ENCODE peak calls at places on chromosomes 4 and X, in four cellular contexts. F is memory B cell, P is GM19239, B is neural progenitor cell. R is an unnamed sample.
A peak's percentile ranks its signal among the peaks of the same experiment; 100 is the strongest.

GRCh38 chrX:102867254-102867653 is 69.8 kb upstream of the RAB40AL start:
- DNase-seq in F (no peak), P (no peak), B (no peak), R (no peak)

GRCh38 chr4:181731900-181732299 is 511.3 kb upstream of the TENM3 start:
- DNase-seq in F (no peak), P (no peak), B (no peak), R (no peak)

GRCh38 chr4:151322565-151322964 is 2.8 kb downstream of the SH3D19 start:
- DNase-seq in F (no peak), P (no peak), B (no peak), R (peak; percentile 32)

GRCh38 chr4:93199492-93199891 is 629.1 kb upstream of the ATOH1 start:
- DNase-seq in F (no peak), P (no peak), B (peak; percentile 73), R (peak; percentile 58)

GRCh38 chr4:150609131-150609530 is 27.2 kb downstream of the MAB21L2 start:
- DNase-seq in F (no peak), P (no peak), B (no peak), R (peak; percentile 31)

GRCh38 chr4:139851133-139851532 is 185.5 kb downstream of the MGST2 start:
- DNase-seq in F (no peak), P (no peak), B (no peak), R (no peak)

GRCh38 chr4:94214703-94215360 is 7.2 kb downstream of the SMARCAD1 start:
- DNase-seq in F (no peak), P (no peak), B (no peak), R (no peak)

GRCh38 chrX:128975716-128976115 is 547.6 kb downstream of the SMARCA1 start:
- DNase-seq in F (no peak), P (no peak), B (peak; percentile 68), R (peak; percentile 31)

GRCh38 chrX:69195197-69195596 is 29.9 kb upstream of the PJA1 start:
- DNase-seq in F (no peak), P (no peak), B (no peak), R (no peak)

GRCh38 chr4:153079824-153080486 is 124.3 kb upstream of the TRIM2 start:
- DNase-seq in F (no peak), P (no peak), B (no peak), R (no peak)

GRCh38 chrX:28127662-28128061 is 146.4 kb upstream of the DCAF8L1 start:
- DNase-seq in F (no peak), P (no peak), B (no peak), R (no peak)

GRCh38 chrX:28847423-28847822 is 260.2 kb downstream of the IL1RAPL1 start:
- DNase-seq in F (no peak), P (no peak), B (no peak), R (peak; percentile 94)

GRCh38 chr4:177131736-177132135 is 177.9 kb upstream of the NEIL3 start:
- DNase-seq in F (no peak), P (no peak), B (no peak), R (no peak)

GRCh38 chrX:55488559-55489314 is 911 bp downstream of the USP51 start:
- DNase-seq in F (peak; percentile 55), P (peak; percentile 23), B (peak; percentile 62), R (peak; percentile 78)

GRCh38 chr4:100042235-100042634 is 92.2 kb upstream of the H2AZ1 start:
- DNase-seq in F (no peak), P (no peak), B (no peak), R (no peak)

GRCh38 chr4:114558446-114559020 is 40.1 kb upstream of the UGT8 start:
- DNase-seq in F (no peak), P (no peak), B (peak; percentile 18), R (no peak)

GRCh38 chrX:125404667-125405160 is 85.0 kb downstream of the TEX13C start:
- DNase-seq in F (no peak), P (no peak), B (no peak), R (no peak)

GRCh38 chr4:127048371-127049085 is 584.2 kb upstream of the INTU start:
- DNase-seq in F (no peak), P (no peak), B (peak; percentile 8), R (no peak)

GRCh38 chr4:139077567-139078355 is 62.2 kb downstream of the NOCT start:
- DNase-seq in F (no peak), P (no peak), B (no peak), R (no peak)

GRCh38 chr4:118905546-118905945 is 16.9 kb downstream of the SYNPO2 start:
- DNase-seq in F (no peak), P (no peak), B (no peak), R (no peak)

GRCh38 chrX:69179380-69179911 is 14.2 kb upstream of the PJA1 start:
- DNase-seq in F (no peak), P (no peak), B (peak; percentile 84), R (no peak)

GRCh38 chr4:25160714-25161598 is 707 bp upstream of the SEPSECS start:
- DNase-seq in F (no peak), P (no peak), B (no peak), R (no peak)

GRCh38 chrX:15854080-15854655 is 445 bp downstream of the AP1S2 start:
- DNase-seq in F (peak; percentile 37), P (peak; percentile 5), B (peak; percentile 93), R (no peak)

GRCh38 chrX:98111684-98112083 is 1228.0 kb downstream of the RPA4 start:
- DNase-seq in F (no peak), P (no peak), B (no peak), R (no peak)

GRCh38 chr4:182143822-182144620 is 99.2 kb upstream of the TENM3 start:
- DNase-seq in F (no peak), P (no peak), B (peak; percentile 88), R (no peak)

GRCh38 chr4:77861500-77861899 is 1.1 kb upstream of the MRPL1 start:
- DNase-seq in F (no peak), P (no peak), B (no peak), R (peak; percentile 23)

GRCh38 chr4:15001248-15001824 is 945 bp upstream of the CPEB2 start:
- DNase-seq in F (peak; percentile 44), P (peak; percentile 20), B (peak; percentile 73), R (peak; percentile 84)

GRCh38 chr4:86452323-86452995 is 92.6 kb upstream of the MAPK10 start:
- DNase-seq in F (no peak), P (no peak), B (no peak), R (no peak)

GRCh38 chrX:132023896-132024386 is 839 bp downstream of the STK26 start:
- DNase-seq in F (peak; percentile 10), P (no peak), B (peak; percentile 49), R (no peak)

GRCh38 chr4:8774071-8774470 is 97.6 kb downstream of the HMX1 start:
- DNase-seq in F (no peak), P (no peak), B (no peak), R (no peak)

GRCh38 chrX:53281321-53281822 is at the start of gene IQSEC2:
- DNase-seq in F (no peak), P (no peak), B (peak; percentile 61), R (peak; percentile 35)

GRCh38 chr4:61375316-61375715 is 175.2 kb downstream of the ADGRL3 start:
- DNase-seq in F (no peak), P (no peak), B (no peak), R (no peak)

GRCh38 chr4:180455226-180455625 is 1788.0 kb upstream of the TENM3 start:
- DNase-seq in F (no peak), P (no peak), B (no peak), R (no peak)

GRCh38 chrX:38312436-38312835 is 14.9 kb downstream of the RPGR start:
- DNase-seq in F (no peak), P (no peak), B (no peak), R (no peak)